ENCODE peak calls at places on chromosome 5, in eight cellular contexts. T is GM12878, U is IMR-90, F is A549, Z is suprapubic skin, X is transverse colon, I is erythroblast, B is HepG2. D is an unnamed sample.

GRCh38 chr5:178130576-178131445 is at the start of gene RMND5B:
- DNase-seq in I (peak), T (no peak), X (peak), Z (peak), B (peak), F (peak), U (peak), D (peak)

GRCh38 chr5:170631471-170632195 is 127.8 kb downstream of the KCNIP1 start:
- DNase-seq in T (no peak), F (peak), I (no peak), B (peak), U (no peak), Z (no peak), X (no peak), D (no peak)

GRCh38 chr5:78597858-78598415 is 50.6 kb downstream of the LHFPL2 start:
- DNase-seq in B (no peak), U (peak), I (no peak), Z (no peak), F (no peak), T (no peak), X (no peak), D (no peak)

GRCh38 chr5:177330991-177331837 is 19.5 kb upstream of the MXD3 start:
- DNase-seq in U (no peak), I (no peak), B (no peak), F (no peak), T (no peak), X (no peak), Z (no peak), D (no peak)

GRCh38 chr5:17218353-17219005 is 1.0 kb downstream of the BASP1 start:
- DNase-seq in X (peak), T (no peak), F (no peak), I (no peak), U (peak), B (no peak), Z (peak), D (peak)

GRCh38 chr5:180522350-180522749 is 28.2 kb downstream of the CNOT6 start:
- DNase-seq in U (no peak), T (no peak), F (no peak), Z (no peak), B (no peak), I (no peak), X (no peak), D (no peak)

GRCh38 chr5:78899922-78900362 is 85.2 kb downstream of the ARSB start:
- DNase-seq in U (peak), B (peak), I (peak), Z (no peak), F (peak), X (peak), T (no peak), D (no peak)

GRCh38 chr5:172910828-172911627 is 48.2 kb upstream of the RPL26L1 start:
- DNase-seq in F (peak), U (peak), B (peak), I (peak), T (peak), Z (peak), X (peak), D (peak)

GRCh38 chr5:151570512-151571269 is 20.4 kb downstream of the FAT2 start:
- DNase-seq in T (no peak), I (no peak), U (no peak), B (no peak), F (no peak), Z (no peak), X (no peak), D (no peak)

GRCh38 chr5:73189816-73190451 is 16.9 kb downstream of the TMEM174 start:
- DNase-seq in I (peak), F (no peak), B (no peak), T (no peak), U (peak), Z (no peak), X (peak), D (no peak)
- TF ChIP-seq POLR2A in I (no peak), F (no peak), B (no peak), T (no peak), U (no peak), Z (no peak), X (no peak), D (no peak)

GRCh38 chr5:8457187-8458037 is 588.5 kb downstream of the MTRR start:
- DNase-seq in B (peak), I (peak), T (peak), F (peak), X (peak), Z (peak), U (peak), D (peak)
- TF ChIP-seq POLR2A in B (peak), I (no peak), T (peak), F (no peak), X (peak), Z (no peak), U (peak), D (no peak)

GRCh38 chr5:34789639-34790038 is 49.3 kb upstream of the TTC23L start:
- DNase-seq in B (no peak), U (no peak), Z (no peak), F (no peak), X (no peak), I (no peak), T (no peak), D (no peak)

GRCh38 chr5:34791761-34792244 is 47.2 kb upstream of the TTC23L start:
- DNase-seq in B (no peak), I (no peak), Z (no peak), X (no peak), U (peak), F (no peak), T (no peak), D (no peak)

GRCh38 chr5:34790087-34790486 is 48.9 kb upstream of the TTC23L start:
- DNase-seq in Z (no peak), B (no peak), U (no peak), T (no peak), F (no peak), X (no peak), I (no peak), D (no peak)

GRCh38 chr5:34787035-34787434 is 51.9 kb upstream of the TTC23L start:
- DNase-seq in Z (no peak), F (no peak), B (no peak), I (no peak), T (no peak), U (no peak), X (no peak), D (no peak)

GRCh38 chr5:34789021-34789531 is 49.9 kb upstream of the TTC23L start:
- DNase-seq in T (no peak), B (no peak), Z (no peak), U (peak), F (no peak), X (no peak), I (peak), D (no peak)
- TF ChIP-seq POLR2A in T (no peak), B (no peak), Z (no peak), U (no peak), F (no peak), X (no peak), I (no peak), D (no peak)

GRCh38 chr5:142356318-142356715 is 31.5 kb upstream of the SPRY4 start:
- DNase-seq in T (no peak), U (peak), B (no peak), Z (peak), I (no peak), F (no peak), X (no peak), D (no peak)

GRCh38 chr5:142358121-142358520 is 33.3 kb upstream of the SPRY4 start:
- DNase-seq in X (no peak), Z (peak), B (no peak), I (no peak), T (no peak), F (no peak), U (no peak), D (no peak)

GRCh38 chr5:142358648-142359047 is 33.8 kb upstream of the SPRY4 start:
- DNase-seq in T (no peak), X (no peak), B (no peak), I (no peak), F (no peak), U (no peak), Z (peak), D (no peak)

GRCh38 chr5:142357469-142358090 is 32.8 kb upstream of the SPRY4 start:
- DNase-seq in U (peak), T (no peak), B (no peak), F (no peak), I (no peak), X (no peak), Z (peak), D (no peak)

DNA sequence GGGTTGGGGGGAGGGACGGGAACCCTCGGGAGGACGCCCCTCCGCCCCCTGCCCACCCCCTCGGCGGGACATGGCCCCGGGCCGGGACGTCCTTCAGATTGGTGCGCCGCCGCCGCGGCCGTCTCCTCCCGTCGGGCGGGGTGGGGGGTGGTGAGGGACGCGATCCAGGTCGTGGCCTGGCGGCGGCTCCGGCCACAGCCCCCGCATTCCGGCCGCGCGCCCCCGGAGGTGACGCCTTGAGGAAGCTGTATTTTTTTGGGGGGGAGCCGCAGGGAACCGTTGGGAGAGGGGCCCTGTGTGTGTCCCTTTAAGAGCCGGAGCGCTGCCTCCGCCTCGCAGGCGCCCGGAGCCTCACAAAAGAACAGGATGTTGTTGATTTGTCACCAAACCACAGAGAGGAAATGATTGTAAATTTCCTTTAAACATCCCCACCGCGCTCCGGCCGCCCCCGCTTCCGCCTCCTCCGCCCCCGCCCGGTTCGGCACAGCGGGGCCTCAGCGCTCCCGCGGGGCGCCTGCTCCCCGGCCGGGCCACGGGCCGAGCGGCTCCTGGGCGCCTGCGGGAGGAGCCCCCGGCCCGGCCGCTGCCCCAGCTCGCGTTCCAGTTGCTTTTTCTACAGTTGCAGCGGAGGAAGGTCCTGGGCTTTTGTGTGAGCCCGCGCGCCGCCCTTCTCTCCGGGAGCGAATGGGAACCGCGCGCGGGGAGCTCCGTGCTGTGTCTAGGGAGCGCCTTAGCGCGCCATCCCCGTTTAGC is 32.1 kb upstream of the SPRY4 start:
- DNase-seq in X (peak), F (peak), B (peak), Z (peak), U (peak), T (peak), I (peak), D (peak)
- TF ChIP-seq POLR2A in X (no peak), F (peak), B (peak), Z (peak), U (peak), T (peak), I (peak), D (peak)

D was measured in upper lobe of left lung.